ENCODE peak calls at places on chromosomes 7 and 10, in eight cellular contexts. Y is breast epithelium, K is body of pancreas, T is HCT116, Q is gastrocnemius medialis, U is tibial nerve, S is transverse colon, B is A549. A is an unnamed sample.

GRCh38 chr10:47030191-47030698 is 119.0 kb downstream of the PTPN20 start:
- DNase-seq in B (no peak), T (no peak), Y (peak; percentile 43), K (peak; percentile 7), S (no peak), U (no peak), Q (peak; percentile 62), A (peak; percentile 71)

GRCh38 chr7:30927040-30927439 is 15.4 kb downstream of the AQP1 start:
- DNase-seq in S (peak; percentile 5), B (no peak), Q (no peak), K (peak; percentile 8), U (peak; percentile 1), Y (no peak), T (no peak), A (peak; percentile 45)

GRCh38 chr10:7121154-7121797 is 289.6 kb downstream of the SFMBT2 start:
- DNase-seq in B (peak; percentile 71), S (peak; percentile 45), K (no peak), Q (peak; percentile 22), Y (no peak), U (peak; percentile 33), T (peak; percentile 8), A (peak; percentile 87)

GRCh38 chr10:75654171-75654772 is 222.8 kb downstream of the LRMDA start:
- DNase-seq in B (no peak), Y (no peak), U (no peak), K (no peak), S (no peak), T (no peak), Q (no peak), A (no peak)

GRCh38 chr10:104256335-104257080 is 1.8 kb downstream of the GSTO1 start:
- DNase-seq in K (no peak), Y (no peak), S (no peak), B (no peak), T (no peak), Q (no peak), U (no peak), A (no peak)

GRCh38 chr7:95649546-95649945 is 53.2 kb upstream of the PDK4 start:
- DNase-seq in T (no peak), K (no peak), S (no peak), Q (no peak), U (no peak), B (no peak), Y (no peak), A (no peak)

GRCh38 chr10:3620818-3621217 is 164.2 kb downstream of the KLF6 start:
- DNase-seq in T (no peak), Q (no peak), B (no peak), U (no peak), K (no peak), S (no peak), Y (no peak), A (no peak)

GRCh38 chr7:122304996-122305421 is 459 bp upstream of the FEZF1 start:
- DNase-seq in K (no peak), Q (no peak), U (no peak), T (no peak), B (no peak), Y (no peak), S (no peak), A (no peak)

GRCh38 chr10:49360271-49361177 is 35.4 kb downstream of the DRGX start:
- DNase-seq in T (no peak), Q (no peak), B (no peak), Y (no peak), S (no peak), K (no peak), U (no peak), A (no peak)

GRCh38 chr7:128915841-128916642 is 5.5 kb upstream of the KCP start:
- DNase-seq in Y (peak; percentile 38), K (no peak), U (no peak), T (no peak), S (no peak), Q (no peak), B (no peak), A (peak; percentile 68)

GRCh38 chr7:107939472-107940145 is 48.6 kb downstream of the DLD start:
- DNase-seq in B (no peak), U (peak; percentile 44), Q (no peak), S (no peak), T (no peak), K (no peak), Y (no peak), A (no peak)

GRCh38 chr7:24898691-24899090 is 81.3 kb downstream of the OSBPL3 start:
- DNase-seq in K (no peak), U (no peak), S (no peak), Y (no peak), Q (no peak), T (no peak), B (no peak), A (no peak)

GRCh38 chr10:77505431-77506334 is 131.9 kb downstream of the KCNMA1 start:
- DNase-seq in T (peak; percentile 68), K (no peak), Q (no peak), B (peak; percentile 28), Y (no peak), U (no peak), S (no peak), A (no peak)

GRCh38 chr10:35041502-35041879 is 48.6 kb downstream of the CUL2 start:
- DNase-seq in Y (no peak), K (no peak), S (no peak), T (peak; percentile 41), U (no peak), B (no peak), Q (no peak), A (no peak)

GRCh38 chr10:24983946-24984345 is 31.5 kb upstream of the PRTFDC1 start:
- DNase-seq in U (no peak), Q (no peak), B (no peak), Y (no peak), K (no peak), S (no peak), T (no peak), A (no peak)

GRCh38 chr7:107152011-107152410 is 16.8 kb upstream of the HBP1 start:
- DNase-seq in T (no peak), Y (no peak), K (no peak), Q (no peak), B (no peak), S (no peak), U (no peak), A (no peak)

GRCh38 chr10:16116404-16117304 is 256.3 kb upstream of the MINDY3 start:
- DNase-seq in Q (no peak), K (peak; percentile 19), T (peak; percentile 4), B (peak; percentile 15), Y (no peak), U (no peak), S (no peak), A (no peak)

GRCh38 chr7:130996841-130997231 is 262.8 kb upstream of the KLF14 start:
- DNase-seq in S (peak; percentile 81), T (peak; percentile 80), Y (no peak), K (peak; percentile 73), B (no peak), U (no peak), Q (no peak), A (peak; percentile 80)

GRCh38 chr10:120542591-120542990 is 85.6 kb downstream of the PLPP4 start:
- DNase-seq in Q (no peak), B (no peak), K (no peak), Y (no peak), U (no peak), T (no peak), S (no peak), A (no peak)

GRCh38 chr10:79285315-79286185 is 61.7 kb upstream of the PPIF start:
- DNase-seq in Y (no peak), U (no peak), B (no peak), T (no peak), Q (no peak), S (no peak), K (no peak), A (no peak)

GRCh38 chr10:76946268-76946667 is 691.3 kb downstream of the KCNMA1 start:
- DNase-seq in K (no peak), Q (peak; percentile 17), S (no peak), Y (no peak), B (no peak), T (no peak), U (no peak), A (no peak)

GRCh38 chr10:29525762-29526161 is 109.0 kb downstream of the SVIL start:
- DNase-seq in T (no peak), Y (no peak), B (no peak), K (no peak), U (no peak), S (no peak), Q (peak; percentile 74), A (no peak)

GRCh38 chr7:45580053-45580872 is 6.1 kb downstream of the ADCY1 start:
- DNase-seq in Q (no peak), B (no peak), S (no peak), U (no peak), T (no peak), K (no peak), Y (peak; percentile 43), A (peak; percentile 70)

GRCh38 chr10:60423920-60424319 is 34.2 kb upstream of the ANK3 start:
- DNase-seq in Y (no peak), Q (no peak), T (no peak), B (no peak), S (no peak), K (no peak), U (no peak), A (no peak)
- H3K27ac ChIP-seq in Y (no peak overlapping the region), Q (no peak overlapping the region), T (no peak overlapping the region), B (peak overlapping the region; percentile 7), S (no peak overlapping the region), K (no peak overlapping the region), U (no peak overlapping the region), A (no peak overlapping the region)

GRCh38 chr7:109844362-109844761 is 1246.6 kb upstream of the LRRN3 start:
- DNase-seq in K (no peak), U (no peak), Q (no peak), B (peak; percentile 15), T (peak; percentile 35), S (no peak), Y (no peak), A (no peak)
- TF ChIP-seq CTCF in K (peak; percentile 39), U (peak; percentile 23), Q (no peak), B (peak; percentile 71), T (peak; percentile 62), S (no peak), Y (peak; percentile 27), A (no peak)

GRCh38 chr10:50739618-50740350 is at the start of gene ASAH2B:
- DNase-seq in K (peak; percentile 88), Q (peak; percentile 76), S (peak; percentile 84), Y (peak; percentile 78), B (peak; percentile 54), U (peak; percentile 51), T (peak; percentile 75), A (peak; percentile 90)
- TF ChIP-seq POLR2A in K (peak; percentile 76), Q (no peak), S (no peak), Y (no peak), B (peak; percentile 74), U (no peak), T (peak; percentile 55), A (no peak)

GRCh38 chr7:5439572-5440496 is 16.2 kb upstream of the TNRC18 start:
- DNase-seq in S (no peak), K (no peak), U (no peak), Q (no peak), T (no peak), Y (no peak), B (no peak), A (no peak)

GRCh38 chr7:5437348-5437892 is 13.8 kb upstream of the TNRC18 start:
- DNase-seq in T (no peak), Q (no peak), K (no peak), Y (no peak), U (no peak), B (no peak), S (no peak), A (no peak)

GRCh38 chr7:5436003-5436678 is 12.5 kb upstream of the TNRC18 start:
- DNase-seq in K (no peak), Q (no peak), B (no peak), U (no peak), T (no peak), Y (no peak), S (no peak), A (no peak)

GRCh38 chr7:5439209-5439571 is 15.6 kb upstream of the TNRC18 start:
- DNase-seq in Q (no peak), S (no peak), U (no peak), T (no peak), K (no peak), Y (no peak), B (no peak), A (no peak)

GRCh38 chr7:5437987-5438386 is 14.4 kb upstream of the TNRC18 start:
- DNase-seq in S (no peak), K (no peak), B (no peak), T (no peak), Y (no peak), Q (no peak), U (no peak), A (no peak)
- H3K27ac ChIP-seq in S (no peak overlapping the region), K (no peak overlapping the region), B (no peak overlapping the region), T (no peak overlapping the region), Y (no peak overlapping the region), Q (no peak overlapping the region), U (no peak overlapping the region), A (no peak overlapping the region)

A was measured in spleen.